ENCODE peak calls at places on chromosome 17, in five cellular contexts. Z is heart left ventricle, X is upper lobe of left lung, T is cardiac muscle cell, H is right lobe of liver. O is an unnamed sample. For H3K4me1, the result is how much of the 10 kb centered on the place peaks cover.

GRCh38 chr17:4945176-4945943 is 3.0 kb downstream of the PFN1 start:
- DNase-seq in X (no peak), H (peak), Z (peak), T (no peak), O (peak)

GRCh38 chr17:1109606-1110523 is 69.9 kb downstream of the ABR start:
- DNase-seq in T (peak), H (no peak), X (no peak), Z (no peak), O (no peak)

GRCh38 chr17:81509687-81510523 is 2.7 kb downstream of the ACTG1 start:
- DNase-seq in Z (no peak), X (no peak), H (peak), T (peak), O (peak)

GRCh38 chr17:31556969-31557620 is 165.6 kb downstream of the RAB11FIP4 start:
- DNase-seq in H (no peak), Z (no peak), T (no peak), X (no peak), O (no peak)

GRCh38 chr17:36182176-36183000 is 6.0 kb upstream of the TBC1D3B start:
- DNase-seq in Z (peak), H (peak), X (peak), T (peak), O (no peak)

GRCh38 chr17:82400830-82401229 is 17.3 kb upstream of the HEXD start:
- DNase-seq in H (peak), X (peak), Z (peak), T (no peak), O (no peak)

GRCh38 chr17:8332688-8333087 is 7.0 kb upstream of the ODF4 start:
- DNase-seq in Z (no peak), H (no peak), X (no peak), T (peak), O (no peak)

GRCh38 chr17:27413792-27414191 is 42.5 kb upstream of the KSR1 start:
- DNase-seq in Z (no peak), X (no peak), T (no peak), H (no peak), O (no peak)

GRCh38 chr17:72117748-72118587 is 2.9 kb upstream of the SOX9 start:
- DNase-seq in Z (no peak), X (peak), T (no peak), H (peak), O (no peak)

GRCh38 chr17:82496529-82497434 is 22.8 kb upstream of the FOXK2 start:
- DNase-seq in X (peak), Z (peak), H (peak), T (peak), O (peak)

GRCh38 chr17:223723-224471 is 42.4 kb upstream of the DOC2B start:
- DNase-seq in Z (peak), X (no peak), T (no peak), H (no peak), O (no peak)

GRCh38 chr17:82926716-82927115 is 86.9 kb upstream of the ZNF750 start:
- DNase-seq in H (peak), X (peak), Z (no peak), T (no peak), O (no peak)

GRCh38 chr17:56936697-56937322 is 23.0 kb upstream of the TRIM25 start:
- DNase-seq in T (no peak), H (no peak), X (no peak), Z (no peak), O (no peak)

GRCh38 chr17:56934280-56934679 is 20.4 kb upstream of the TRIM25 start:
- DNase-seq in X (no peak), T (no peak), Z (no peak), H (no peak), O (no peak)

GRCh38 chr17:56933151-56933745 is 19.4 kb upstream of the TRIM25 start:
- DNase-seq in H (no peak), Z (no peak), T (no peak), X (no peak), O (no peak)

GRCh38 chr17:56933868-56934267 is 20.0 kb upstream of the TRIM25 start:
- DNase-seq in H (no peak), T (no peak), X (no peak), Z (no peak), O (no peak)

GRCh38 chr17:56935461-56935860 is 21.6 kb upstream of the TRIM25 start:
- DNase-seq in H (no peak), X (no peak), Z (no peak), T (no peak), O (no peak)
- H3K27ac ChIP-seq in H (no peak), X (no peak), Z (no peak), T (no peak), O (no peak)

DNA sequence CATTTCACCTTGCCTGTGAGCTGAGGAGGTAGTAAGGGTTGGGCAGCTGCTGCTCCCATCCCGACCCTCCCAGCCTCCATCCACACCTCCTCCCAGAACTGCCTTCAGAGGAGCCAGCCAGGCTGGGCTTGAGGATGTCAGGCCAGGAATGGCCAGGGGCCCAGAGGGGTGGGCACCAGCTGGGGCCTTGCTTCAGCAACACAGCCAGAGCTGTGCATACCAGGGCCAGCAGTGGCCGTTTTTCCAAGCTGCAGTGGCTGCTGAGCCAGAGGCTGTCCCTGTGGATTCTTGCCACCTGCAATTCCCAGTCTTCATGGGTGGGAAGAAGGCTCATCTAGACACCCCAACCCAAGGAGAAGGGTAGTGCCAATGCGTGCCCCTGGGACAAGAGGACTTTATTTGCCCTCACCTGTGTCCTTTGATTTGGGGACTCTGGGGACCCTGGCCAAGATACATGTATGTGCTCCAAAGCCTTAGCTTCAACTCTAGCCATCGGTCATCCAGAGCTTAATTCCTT is 153.4 kb upstream of the SDK2 start:
- DNase-seq in H (no peak), X (no peak), T (no peak), Z (no peak), O (no peak)
- H3K4me1 ChIP-seq in H (under half), X (under half), T (under half), Z (under half), O (under half)

GRCh38 chr17:55390364-55390977 is 31.2 kb downstream of the MMD start:
- DNase-seq in Z (no peak), H (no peak), X (no peak), T (no peak), O (no peak)
- H3K27ac ChIP-seq in Z (no peak), H (no peak), X (no peak), T (peak), O (no peak)

GRCh38 chr17:29621751-29622194 is 939 bp downstream of the CORO6 start:
- DNase-seq in H (no peak), Z (no peak), X (no peak), T (no peak), O (no peak)

GRCh38 chr17:29620779-29621500 is 1.8 kb downstream of the CORO6 start:
- DNase-seq in H (no peak), T (no peak), Z (no peak), X (no peak), O (no peak)

GRCh38 chr17:29618272-29619065 is 4.2 kb downstream of the CORO6 start:
- DNase-seq in X (no peak), H (no peak), Z (no peak), T (no peak), O (no peak)

GRCh38 chr17:29619251-29619650 is 3.5 kb downstream of the CORO6 start:
- DNase-seq in X (no peak), T (peak), Z (peak), H (no peak), O (no peak)

DNA sequence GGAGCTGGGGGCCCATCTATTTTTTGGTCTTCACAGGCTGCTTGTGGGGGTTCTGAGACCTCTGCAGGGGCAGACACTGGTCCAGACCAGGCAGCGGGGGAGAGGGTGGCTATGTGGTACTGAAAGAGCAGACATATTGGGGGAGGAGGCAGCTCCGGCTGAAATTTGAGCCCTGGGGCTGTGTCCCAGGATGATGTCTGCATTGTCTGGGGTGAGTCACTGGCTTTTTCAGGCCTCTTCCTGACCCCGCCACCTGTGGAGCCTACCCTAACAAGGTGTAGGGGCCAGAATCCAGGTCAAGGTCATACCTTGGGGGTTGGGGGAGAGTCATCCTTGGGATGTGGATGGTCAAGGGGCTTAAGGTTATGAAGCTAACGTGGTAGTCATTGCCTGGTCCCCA is 2.4 kb downstream of the CORO6 start:
- DNase-seq in H (no peak), Z (no peak), T (no peak), X (no peak), O (no peak)
- H3K4me1 ChIP-seq in H (under half), Z (half or more), T (half or more), X (half or more), O (under half)

DNA sequence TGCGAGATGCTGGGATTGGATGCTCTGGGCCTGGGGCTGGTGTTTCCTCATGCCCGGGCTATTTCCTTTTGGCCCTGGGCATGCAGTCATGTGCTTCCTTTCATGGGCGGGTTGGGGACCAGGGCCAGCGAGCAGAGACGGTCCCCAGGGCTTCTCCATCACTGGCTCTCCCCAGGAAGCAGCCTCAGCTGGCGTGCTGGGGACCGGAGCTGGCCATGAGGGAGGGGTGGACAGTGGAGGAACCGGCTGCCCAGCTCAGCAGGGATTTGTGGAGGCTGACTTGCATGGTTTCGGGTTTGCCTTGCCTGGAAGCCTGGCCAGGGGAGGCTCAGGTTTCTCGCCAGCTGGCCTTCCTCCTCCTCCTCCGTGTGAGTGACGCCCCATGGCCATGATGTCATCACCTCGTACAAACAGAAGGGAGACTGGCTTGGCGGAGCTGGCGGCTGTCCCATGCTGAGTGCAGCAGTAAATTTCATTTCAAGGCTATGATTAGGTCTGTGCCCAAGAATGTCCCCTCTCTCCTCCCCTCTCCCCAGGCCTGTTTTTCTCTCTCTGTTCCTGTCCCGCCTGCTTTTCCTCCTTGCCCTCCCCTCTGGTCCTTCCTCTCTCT is 8.9 kb upstream of the TIMP2 start:
- DNase-seq in Z (peak), H (peak), X (peak), T (peak), O (peak)
- H3K27ac ChIP-seq in Z (peak), H (peak), X (peak), T (no peak), O (peak)

GRCh38 chr17:17514361-17514992 is 18.3 kb upstream of the RASD1 start:
- DNase-seq in X (no peak), Z (no peak), T (no peak), H (peak), O (no peak)
- H3K4me1 ChIP-seq in X (under half), Z (under half), T (under half), H (under half), O (half or more)

DNA sequence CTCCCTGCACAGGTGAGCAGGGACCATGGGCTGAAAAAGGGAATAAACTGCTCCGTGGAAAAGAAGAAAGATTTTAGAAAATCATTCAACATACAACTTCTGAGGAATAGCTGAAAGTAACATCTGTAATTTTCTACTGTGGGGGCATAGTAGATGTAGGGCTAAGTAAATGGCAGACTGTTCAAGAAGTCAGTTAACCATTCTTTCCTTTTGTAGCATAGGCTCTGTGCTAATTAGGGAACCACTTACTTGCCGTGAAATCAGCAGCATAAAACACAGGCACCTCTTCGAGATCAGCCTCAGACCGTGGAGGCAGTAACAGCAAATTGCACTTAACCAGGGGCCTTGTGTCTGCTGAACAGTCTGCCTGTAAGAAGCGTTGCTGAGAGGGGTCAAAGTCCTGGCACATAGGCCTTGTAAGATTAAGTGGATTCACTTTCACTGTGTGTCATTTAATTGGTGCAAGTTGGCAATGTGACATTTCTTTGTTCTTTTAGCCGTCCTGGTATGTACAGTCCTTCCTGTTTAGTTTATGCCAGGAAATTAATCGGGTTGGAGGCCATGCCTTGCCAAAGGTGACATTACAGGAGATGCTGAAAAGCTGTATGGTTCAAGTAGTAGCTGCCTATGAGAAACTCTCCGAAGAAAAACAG is 10.4 kb downstream of the COG1 start:
- DNase-seq in H (no peak), Z (no peak), X (no peak), T (peak), O (no peak)
- H3K27ac ChIP-seq in H (peak), Z (peak), X (no peak), T (peak), O (no peak)

O was measured in SJSA1.